ENCODE peak calls at places on chromosomes 11 and 22, in four cellular contexts. T is HepG2, Z is GM12878, W is K562. O is an unnamed sample.

GRCh38 chr11:62958547-62959071 is 26.2 kb downstream of the SLC22A6 start:
- DNase-seq in T (no peak), Z (no peak), W (no peak), O (no peak)

GRCh38 chr11:16410479-16410878 is 54.1 kb upstream of the SOX6 start:
- DNase-seq in T (no peak), Z (no peak), W (no peak), O (no peak)

GRCh38 chr11:1197886-1198765 is 24.7 kb upstream of the MUC5B start:
- DNase-seq in T (no peak), Z (no peak), W (no peak), O (no peak)

GRCh38 chr11:127713226-127713625 is 712.7 kb upstream of the KIRREL3 start:
- DNase-seq in T (no peak), Z (no peak), W (no peak), O (no peak)

GRCh38 chr11:64856382-64857227 is 12.2 kb upstream of the CDC42BPG start:
- DNase-seq in T (peak), Z (no peak), W (no peak), O (peak)

GRCh38 chr11:74417860-74418508 is 19.8 kb upstream of the PGM2L1 start:
- DNase-seq in T (no peak), Z (no peak), W (no peak), O (peak)

GRCh38 chr11:123300874-123301695 is 106.0 kb upstream of the CLMP start:
- DNase-seq in T (no peak), Z (peak), W (no peak), O (peak)

GRCh38 chr11:64753019-64753379 is 6.8 kb downstream of the PYGM start:
- DNase-seq in T (no peak), Z (no peak), W (no peak), O (no peak)

GRCh38 chr11:128501576-128502549 is 85.5 kb downstream of the ETS1 start:
- DNase-seq in T (no peak), Z (no peak), W (no peak), O (no peak)

GRCh38 chr11:61871158-61871597 is 20.2 kb downstream of the FADS3 start:
- DNase-seq in T (peak), Z (no peak), W (peak), O (peak)

GRCh38 chr22:31084811-31085492 is 3.8 kb downstream of the SMTN start:
- DNase-seq in T (no peak), Z (peak), W (peak), O (peak)

GRCh38 chr22:33842421-33843094 is 77.7 kb downstream of the LARGE1 start:
- DNase-seq in T (no peak), Z (no peak), W (no peak), O (no peak)

GRCh38 chr22:38067028-38067415 is 9.8 kb downstream of the PICK1 start:
- DNase-seq in T (no peak), Z (no peak), W (no peak), O (no peak)

GRCh38 chr11:61392991-61393595 is 706 bp downstream of the TMEM216 start:
- DNase-seq in T (no peak), Z (no peak), W (no peak), O (peak)

GRCh38 chr22:19495562-19496323 is 16.0 kb downstream of the CDC45 start:
- DNase-seq in T (peak), Z (no peak), W (peak), O (no peak)

GRCh38 chr11:61553373-61554171 is 27.3 kb downstream of the SYT7 start:
- DNase-seq in T (no peak), Z (no peak), W (no peak), O (no peak)

GRCh38 chr22:46422896-46423295 is 87.4 kb downstream of the TRMU start:
- DNase-seq in T (no peak), Z (no peak), W (no peak), O (no peak)

GRCh38 chr11:12998336-12998735 is 10.8 kb upstream of the RASSF10 start:
- DNase-seq in T (no peak), Z (no peak), W (no peak), O (no peak)

GRCh38 chr11:279966-280761 is 2.0 kb downstream of the NLRP6 start:
- DNase-seq in T (no peak), Z (no peak), W (no peak), O (peak)

GRCh38 chr11:114161486-114162250 is 102.2 kb downstream of the ZBTB16 start:
- DNase-seq in T (no peak), Z (no peak), W (no peak), O (no peak)

GRCh38 chr11:33941637-33942160 is 49.8 kb upstream of the LMO2 start:
- DNase-seq in T (no peak), Z (peak), W (peak), O (no peak)

GRCh38 chr11:3123761-3124733 is 41.1 kb downstream of the OSBPL5 start:
- DNase-seq in T (no peak), Z (no peak), W (no peak), O (peak)

GRCh38 chr11:17401841-17402240 is 13.4 kb upstream of the KCNJ11 start:
- DNase-seq in T (no peak), Z (no peak), W (no peak), O (no peak)

GRCh38 chr11:12682288-12682687 is 8.1 kb downstream of the TEAD1 start:
- DNase-seq in T (no peak), Z (no peak), W (no peak), O (no peak)

GRCh38 chr11:36153581-36153980 is 135.6 kb downstream of the COMMD9 start:
- DNase-seq in T (no peak), Z (no peak), W (no peak), O (no peak)

GRCh38 chr11:115711021-115711420 is 206.8 kb upstream of the CADM1 start:
- DNase-seq in T (no peak), Z (no peak), W (no peak), O (no peak)

GRCh38 chr11:46484101-46484500 is 92.5 kb upstream of the CHRM4 start:
- DNase-seq in T (no peak), Z (no peak), W (no peak), O (no peak)

GRCh38 chr22:39240841-39241631 is 3.7 kb downstream of the PDGFB start:
- DNase-seq in T (peak), Z (no peak), W (no peak), O (peak)

GRCh38 chr11:1150769-1151365 is 6.9 kb upstream of the MUC5AC start:
- DNase-seq in T (no peak), Z (no peak), W (no peak), O (no peak)

GRCh38 chr11:43557553-43558031 is 122.9 kb upstream of the HSD17B12 start:
- DNase-seq in T (no peak), Z (no peak), W (no peak), O (no peak)

GRCh38 chr22:45226681-45227186 is 14.0 kb downstream of the KIAA0930 start:
- DNase-seq in T (no peak), Z (no peak), W (no peak), O (no peak)

GRCh38 chr11:11422291-11423128 is 69.5 kb upstream of the CSNK2A3 start:
- DNase-seq in T (no peak), Z (no peak), W (no peak), O (no peak)

GRCh38 chr11:11567862-11568650 is 53.7 kb downstream of the GALNT18 start:
- DNase-seq in T (no peak), Z (peak), W (no peak), O (no peak)

GRCh38 chr11:106466441-106467190 is 389.2 kb downstream of the AASDHPPT start:
- DNase-seq in T (peak), Z (no peak), W (no peak), O (no peak)

GRCh38 chr11:69559181-69559580 is 77.7 kb downstream of the LINC01488 start:
- DNase-seq in T (no peak), Z (no peak), W (no peak), O (no peak)

GRCh38 chr11:6321961-6322362 is 1.7 kb upstream of the CAVIN3 start:
- DNase-seq in T (no peak), Z (no peak), W (no peak), O (no peak)
- TF ChIP-seq POLR2AphosphoS2 in T (no peak), Z (no peak), W (no peak), O (no peak)

DNA sequence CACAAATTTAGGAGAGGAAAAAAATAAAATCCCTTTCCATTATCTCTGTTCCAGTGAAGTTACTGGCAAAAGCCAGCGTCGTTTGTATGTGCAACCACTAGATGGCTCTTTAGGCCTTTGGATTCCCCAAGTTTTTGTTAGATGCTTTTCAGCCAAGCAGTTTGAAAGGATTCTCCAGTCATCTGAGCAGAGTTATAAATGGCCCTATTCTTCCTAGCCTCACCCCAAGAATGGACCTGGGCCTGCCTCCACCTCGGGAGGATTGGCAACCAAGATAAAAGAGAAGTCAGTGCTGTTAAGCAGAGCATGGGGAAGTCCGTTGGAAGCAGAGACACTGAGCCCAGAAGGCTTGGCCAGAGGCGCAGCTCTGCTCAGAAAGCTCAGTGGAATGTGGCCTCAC is 15.4 kb downstream of the FAM181B start:
- DNase-seq in T (peak), Z (no peak), W (peak), O (peak)
- TF ChIP-seq POLR2AphosphoS2 in T (no peak), Z (no peak), W (no peak), O (no peak)

GRCh38 chr11:71329165-71329510 is 76.8 kb upstream of the SHANK2 start:
- DNase-seq in T (no peak), Z (no peak), W (no peak), O (no peak)
- TF ChIP-seq POLR2AphosphoS2 in T (no peak), Z (no peak), W (no peak), O (no peak)

DNA sequence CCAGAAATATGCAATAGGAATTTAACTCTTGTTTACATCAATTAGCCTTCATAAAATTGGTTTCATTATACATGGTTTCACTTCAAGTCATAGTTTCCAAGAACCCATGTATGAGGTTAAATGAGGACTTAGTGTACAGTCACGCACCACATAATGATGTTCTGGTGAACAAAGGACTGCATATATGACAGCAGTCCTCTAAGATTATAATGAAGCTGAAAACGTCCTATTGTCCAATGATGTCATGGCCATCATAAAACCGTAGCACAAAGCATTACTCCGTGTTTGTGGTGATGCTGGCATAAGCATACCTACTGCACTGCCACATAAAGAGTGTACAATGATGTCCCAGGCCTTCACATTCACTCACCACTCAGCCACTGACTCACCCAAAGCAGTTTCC is 31.1 kb downstream of the SMCO4 start:
- DNase-seq in T (no peak), Z (peak), W (no peak), O (no peak)
- TF ChIP-seq POLR2AphosphoS2 in T (no peak), Z (no peak), W (no peak), O (no peak)

GRCh38 chr22:40628354-40629042 is 8.0 kb downstream of the MRTFA start:
- DNase-seq in T (no peak), Z (peak), W (no peak), O (no peak)
- TF ChIP-seq POLR2AphosphoS2 in T (no peak), Z (no peak), W (no peak), O (no peak)

DNA sequence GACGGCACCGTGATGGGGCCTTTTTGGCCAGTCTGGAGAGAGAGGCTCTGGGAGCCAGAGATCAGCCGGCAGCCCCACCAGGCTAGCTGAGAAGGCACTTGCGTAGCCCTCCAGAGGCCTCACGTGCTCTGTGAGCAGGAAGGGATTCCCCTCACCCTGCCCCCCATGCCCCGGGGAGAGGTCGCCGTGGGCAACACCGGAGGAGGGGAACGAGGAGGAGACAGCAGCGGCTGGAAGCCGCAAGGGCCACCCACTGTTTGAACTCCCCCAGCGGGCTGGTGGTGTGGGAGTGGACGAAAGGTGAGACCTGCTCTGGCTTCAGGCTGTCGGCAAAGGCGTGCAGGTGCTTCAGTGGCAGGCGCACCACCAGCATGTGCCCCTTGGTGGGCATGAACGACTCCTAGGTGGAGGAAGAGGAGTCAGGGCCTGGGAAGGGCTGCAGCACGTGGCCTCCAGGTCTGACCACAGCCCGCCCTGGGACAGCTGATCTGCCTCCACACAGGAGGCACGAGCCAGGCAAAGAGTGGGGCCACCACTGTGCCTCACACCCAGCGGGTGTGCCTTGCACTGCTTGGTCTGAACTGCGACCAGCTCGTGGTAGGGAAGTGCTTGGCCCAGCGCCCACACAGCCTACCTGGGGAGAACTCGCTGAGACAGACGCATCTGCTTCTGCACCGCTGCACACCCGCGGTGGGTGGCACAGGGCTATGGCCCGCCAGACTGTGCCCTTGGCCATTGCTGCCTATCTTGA is 99.9 kb downstream of the MED15 start:
- DNase-seq in T (no peak), Z (no peak), W (no peak), O (no peak)
- TF ChIP-seq POLR2AphosphoS2 in T (no peak), Z (no peak), W (no peak), O (no peak)

GRCh38 chr11:76791861-76792260 is 8.7 kb downstream of the TSKU start:
- DNase-seq in T (peak), Z (no peak), W (no peak), O (peak)
- TF ChIP-seq POLR2AphosphoS2 in T (no peak), Z (no peak), W (no peak), O (no peak)

GRCh38 chr11:66874232-66874631 is 17.4 kb downstream of the LRFN4 start:
- DNase-seq in T (no peak), Z (no peak), W (no peak), O (no peak)
- TF ChIP-seq POLR2AphosphoS2 in T (no peak), Z (no peak), W (no peak), O (no peak)

O was measured in A549.